ENCODE peak calls at places on chromosomes 7 and 10, in eight cellular contexts. T is SK-N-SH, U is GM23338, S is PC-3, W is neural progenitor cell, H is hepatocyte, G is HCT116, R is OCI-LY7. M is an unnamed sample.

GRCh38 chr10:86658261-86658741 is 4.0 kb downstream of the OPN4 start:
- DNase-seq in U (no peak), G (no peak), H (no peak), W (no peak), R (no peak), T (peak; percentile 2), S (no peak), M (no peak)

GRCh38 chr10:26944261-26944882 is 83.6 kb upstream of the ABI1 start:
- DNase-seq in T (no peak), U (no peak), R (peak; percentile 18), H (no peak), S (no peak), W (no peak), G (no peak), M (no peak)

GRCh38 chr7:151724250-151724915 is 152.5 kb downstream of the PRKAG2 start:
- DNase-seq in G (no peak), U (no peak), T (no peak), W (no peak), S (no peak), R (no peak), H (no peak), M (no peak)

GRCh38 chr7:133829336-133829897 is 297.7 kb upstream of the LRGUK start:
- DNase-seq in W (no peak), R (no peak), H (no peak), U (no peak), T (no peak), S (no peak), G (no peak), M (no peak)

GRCh38 chr7:30799206-30799975 is 28.2 kb downstream of the MINDY4 start:
- DNase-seq in S (peak; percentile 92), W (no peak), H (no peak), R (peak; percentile 31), G (no peak), T (no peak), U (no peak), M (no peak)

GRCh38 chr7:18154707-18155106 is 127.1 kb upstream of the PRPS1L1 start:
- DNase-seq in R (no peak), W (no peak), T (no peak), S (no peak), H (no peak), G (no peak), U (peak; percentile 20), M (no peak)

GRCh38 chr7:48389977-48390376 is 218.7 kb downstream of the ABCA13 start:
- DNase-seq in S (peak; percentile 91), H (peak; percentile 24), R (no peak), T (no peak), U (no peak), W (no peak), G (no peak), M (no peak)

GRCh38 chr10:16779375-16779774 is 37.8 kb downstream of the RSU1 start:
- DNase-seq in H (no peak), S (no peak), G (no peak), R (no peak), W (no peak), T (no peak), U (no peak), M (peak; percentile 34)

GRCh38 chr7:13874783-13875182 is 114.7 kb downstream of the ETV1 start:
- DNase-seq in W (no peak), H (no peak), S (peak; percentile 8), T (no peak), G (no peak), R (no peak), U (no peak), M (no peak)

GRCh38 chr7:141558544-141559183 is 7.5 kb downstream of the AGK start:
- DNase-seq in H (no peak), G (no peak), S (peak; percentile 22), T (no peak), U (no peak), R (no peak), W (no peak), M (peak; percentile 94)

GRCh38 chr10:133600657-133601056 is 25.9 kb downstream of the FRG2B start:
- DNase-seq in U (no peak), W (no peak), G (no peak), S (no peak), R (no peak), H (no peak), T (no peak), M (no peak)

GRCh38 chr10:85864173-85864549 is 502.4 kb downstream of the GRID1 start:
- DNase-seq in U (no peak), T (no peak), W (no peak), H (no peak), G (no peak), R (no peak), S (no peak), M (no peak)

GRCh38 chr10:86167762-86168128 is 198.8 kb downstream of the GRID1 start:
- DNase-seq in H (no peak), G (no peak), W (no peak), R (no peak), T (no peak), S (no peak), U (no peak), M (no peak)

GRCh38 chr10:79407811-79408795 is 37.3 kb downstream of the ZCCHC24 start:
- DNase-seq in H (peak; percentile 75), W (no peak), T (peak; percentile 92), G (no peak), S (no peak), R (no peak), U (no peak), M (no peak)

GRCh38 chr7:63087575-63088190 is 911.0 kb upstream of the ZNF722 start:
- DNase-seq in G (no peak), H (no peak), T (no peak), S (no peak), W (no peak), U (no peak), R (no peak), M (no peak)

GRCh38 chr10:43026039-43026973 is 50.6 kb upstream of the RET start:
- DNase-seq in W (peak; percentile 54), U (peak; percentile 81), R (no peak), T (peak; percentile 26), S (peak; percentile 86), H (no peak), G (no peak), M (no peak)

GRCh38 chr10:10816453-10816852 is 201.2 kb upstream of the CELF2 start:
- DNase-seq in W (no peak), H (no peak), G (no peak), S (no peak), T (no peak), U (no peak), R (no peak), M (no peak)

GRCh38 chr10:28072573-28072972 is 73.7 kb upstream of the ODAD2 start:
- DNase-seq in R (no peak), T (no peak), U (no peak), H (no peak), G (no peak), S (peak; percentile 60), W (no peak), M (no peak)

GRCh38 chr7:107495516-107495915 is 25.7 kb downstream of the GPR22 start:
- DNase-seq in G (no peak), U (no peak), R (no peak), W (no peak), S (no peak), H (no peak), T (no peak), M (peak; percentile 5)

GRCh38 chr7:77799078-77799964 is 748 bp downstream of the PHTF2 start:
- DNase-seq in S (peak; percentile 30), R (peak; percentile 51), H (peak; percentile 61), T (peak; percentile 79), W (peak; percentile 77), U (peak; percentile 56), G (peak; percentile 6), M (peak; percentile 27)

GRCh38 chr7:77806425-77806824 is 7.9 kb downstream of the PHTF2 start:
- DNase-seq in U (no peak), H (no peak), W (no peak), T (no peak), R (no peak), G (no peak), S (no peak), M (no peak)

GRCh38 chr7:77800158-77800557 is 1.6 kb downstream of the PHTF2 start:
- DNase-seq in R (peak; percentile 30), S (no peak), W (no peak), U (no peak), G (no peak), H (peak; percentile 17), T (no peak), M (no peak)

GRCh38 chr7:77800730-77801129 is 2.2 kb downstream of the PHTF2 start:
- DNase-seq in U (no peak), R (no peak), S (no peak), W (no peak), T (no peak), H (no peak), G (no peak), M (no peak)

GRCh38 chr7:77802557-77803410 is 4.2 kb downstream of the PHTF2 start:
- DNase-seq in H (no peak), R (peak; percentile 23), U (no peak), W (no peak), T (no peak), S (no peak), G (no peak), M (no peak)
- H3K79me2 ChIP-seq in H (peaks cover 72% of the 10 kb centered on the region), R (peaks cover 93% of the 10 kb centered on the region), U (peaks cover 55% of the 10 kb centered on the region), W (peaks cover 84% of the 10 kb centered on the region), T (peaks cover 92% of the 10 kb centered on the region), S (peaks cover 68% of the 10 kb centered on the region), G (peaks cover 79% of the 10 kb centered on the region), M (peaks cover 59% of the 10 kb centered on the region)

GRCh38 chr7:115227473-115228235 is 305.8 kb downstream of the MDFIC start:
- DNase-seq in G (no peak), H (no peak), T (no peak), R (no peak), U (no peak), S (no peak), W (no peak), M (no peak)

GRCh38 chr7:115229401-115230083 is 307.6 kb downstream of the MDFIC start:
- DNase-seq in U (no peak), W (no peak), G (no peak), R (no peak), S (no peak), T (no peak), H (no peak), M (peak; percentile 79)

GRCh38 chr7:115235075-115235474 is 313.2 kb downstream of the MDFIC start:
- DNase-seq in W (no peak), G (no peak), H (no peak), R (no peak), S (no peak), T (no peak), U (no peak), M (no peak)

GRCh38 chr7:115232041-115232440 is 310.1 kb downstream of the MDFIC start:
- DNase-seq in W (no peak), U (no peak), S (no peak), T (no peak), G (no peak), H (no peak), R (no peak), M (no peak)

GRCh38 chr7:115230882-115231508 is 309.1 kb downstream of the MDFIC start:
- DNase-seq in W (no peak), U (no peak), R (no peak), H (peak; percentile 53), G (peak; percentile 91), S (peak; percentile 91), T (no peak), M (no peak)
- TF ChIP-seq EZH2phosphoT487 in W (no peak), U (no peak), R (no peak), H (no peak), G (no peak), S (no peak), T (no peak), M (no peak)

GRCh38 chr7:36192050-36192824 is 39.2 kb downstream of the EEPD1 start:
- DNase-seq in T (no peak), G (no peak), W (no peak), S (no peak), U (no peak), R (peak; percentile 65), H (peak; percentile 21), M (no peak)
- TF ChIP-seq CTCF in T (no peak), G (no peak), W (no peak), S (no peak), U (no peak), R (peak; percentile 29), H (no peak), M (no peak)

GRCh38 chr7:65006094-65006992 is at the start of gene ERV3-1:
- DNase-seq in R (peak; percentile 98), H (peak; percentile 96), G (peak; percentile 91), U (peak; percentile 98), W (peak; percentile 97), S (peak; percentile 91), T (peak; percentile 93), M (peak; percentile 97)
- H3K79me2 ChIP-seq in R (peaks cover 50% of the 10 kb centered on the region), H (peaks cover 48% of the 10 kb centered on the region), G (peaks cover 46% of the 10 kb centered on the region), U (peaks cover 46% of the 10 kb centered on the region), W (peaks cover 49% of the 10 kb centered on the region), S (peaks cover 51% of the 10 kb centered on the region), T (peaks cover 51% of the 10 kb centered on the region), M (peaks cover 51% of the 10 kb centered on the region)

M was measured in MM.1S.